ENCODE peak calls at places on chromosomes 7 and 10, in five cellular contexts. J, S, O, V and A are unnamed samples.

GRCh38 chr7:22782616-22783232 is 39.9 kb downstream of the TOMM7 start:
- DNase-seq in J (peak; percentile 65), S (no peak), O (peak; percentile 44), V (peak; percentile 82), A (peak; percentile 73)

GRCh38 chr7:128911441-128912031 is 1.0 kb upstream of the KCP start:
- DNase-seq in J (no peak), S (no peak), O (no peak), V (no peak), A (peak; percentile 41)

GRCh38 chr7:45701701-45702460 is 127.7 kb downstream of the ADCY1 start:
- DNase-seq in J (no peak), S (no peak), O (no peak), V (no peak), A (no peak)

GRCh38 chr7:44607141-44608068 is 978 bp downstream of the OGDH start:
- DNase-seq in J (no peak), S (no peak), O (no peak), V (no peak), A (peak; percentile 33)

GRCh38 chr7:38660427-38661099 is 29.4 kb upstream of the AMPH start:
- DNase-seq in J (peak; percentile 54), S (no peak), O (peak; percentile 29), V (peak; percentile 19), A (peak; percentile 73)

GRCh38 chr7:55536619-55537457 is 35.5 kb downstream of the VOPP1 start:
- DNase-seq in J (no peak), S (no peak), O (no peak), V (no peak), A (no peak)

GRCh38 chr10:61929555-61929954 is 28.1 kb downstream of the ARID5B start:
- DNase-seq in J (no peak), S (no peak), O (no peak), V (no peak), A (no peak)

GRCh38 chr10:635088-635861 is 54.2 kb downstream of the DIP2C start:
- DNase-seq in J (no peak), S (no peak), O (no peak), V (no peak), A (peak; percentile 18)

GRCh38 chr7:70456729-70457128 is 675.2 kb upstream of the GALNT17 start:
- DNase-seq in J (no peak), S (no peak), O (no peak), V (no peak), A (no peak)

GRCh38 chr10:43199684-43200537 is 61.7 kb downstream of the CSGALNACT2 start:
- DNase-seq in J (no peak), S (no peak), O (no peak), V (no peak), A (no peak)

GRCh38 chr7:128829391-128830166 is 627 bp upstream of the FLNC start:
- DNase-seq in J (no peak), S (no peak), O (no peak), V (peak; percentile 59), A (peak; percentile 51)

GRCh38 chr10:52566471-52567246 is 205.9 kb downstream of the MBL2 start:
- DNase-seq in J (peak; percentile 65), S (no peak), O (peak; percentile 16), V (no peak), A (peak; percentile 16)

GRCh38 chr7:155811560-155811894 is 736 bp downstream of the SHH start:
- DNase-seq in J (no peak), S (no peak), O (no peak), V (no peak), A (no peak)
- H3K4me3 ChIP-seq in J (peak overlapping the region; percentile 51), S (no peak overlapping the region), O (no peak overlapping the region), V (no peak overlapping the region), A (no peak overlapping the region)

GRCh38 chr10:86329896-86330680 is 36.5 kb downstream of the GRID1 start:
- DNase-seq in J (no peak), S (no peak), O (no peak), V (no peak), A (no peak)

GRCh38 chr10:86329093-86329710 is 37.4 kb downstream of the GRID1 start:
- DNase-seq in J (no peak), S (no peak), O (no peak), V (no peak), A (no peak)

GRCh38 chr10:86330778-86331763 is 35.5 kb downstream of the GRID1 start:
- DNase-seq in J (no peak), S (no peak), O (no peak), V (no peak), A (no peak)

GRCh38 chr10:86325158-86325557 is 41.4 kb downstream of the GRID1 start:
- DNase-seq in J (no peak), S (no peak), O (no peak), V (no peak), A (no peak)

GRCh38 chr10:86327954-86328705 is 38.5 kb downstream of the GRID1 start:
- DNase-seq in J (no peak), S (no peak), O (no peak), V (no peak), A (no peak)
- TF ChIP-seq MAX in J (no peak), S (no peak), O (no peak), V (no peak), A (no peak)

DNA sequence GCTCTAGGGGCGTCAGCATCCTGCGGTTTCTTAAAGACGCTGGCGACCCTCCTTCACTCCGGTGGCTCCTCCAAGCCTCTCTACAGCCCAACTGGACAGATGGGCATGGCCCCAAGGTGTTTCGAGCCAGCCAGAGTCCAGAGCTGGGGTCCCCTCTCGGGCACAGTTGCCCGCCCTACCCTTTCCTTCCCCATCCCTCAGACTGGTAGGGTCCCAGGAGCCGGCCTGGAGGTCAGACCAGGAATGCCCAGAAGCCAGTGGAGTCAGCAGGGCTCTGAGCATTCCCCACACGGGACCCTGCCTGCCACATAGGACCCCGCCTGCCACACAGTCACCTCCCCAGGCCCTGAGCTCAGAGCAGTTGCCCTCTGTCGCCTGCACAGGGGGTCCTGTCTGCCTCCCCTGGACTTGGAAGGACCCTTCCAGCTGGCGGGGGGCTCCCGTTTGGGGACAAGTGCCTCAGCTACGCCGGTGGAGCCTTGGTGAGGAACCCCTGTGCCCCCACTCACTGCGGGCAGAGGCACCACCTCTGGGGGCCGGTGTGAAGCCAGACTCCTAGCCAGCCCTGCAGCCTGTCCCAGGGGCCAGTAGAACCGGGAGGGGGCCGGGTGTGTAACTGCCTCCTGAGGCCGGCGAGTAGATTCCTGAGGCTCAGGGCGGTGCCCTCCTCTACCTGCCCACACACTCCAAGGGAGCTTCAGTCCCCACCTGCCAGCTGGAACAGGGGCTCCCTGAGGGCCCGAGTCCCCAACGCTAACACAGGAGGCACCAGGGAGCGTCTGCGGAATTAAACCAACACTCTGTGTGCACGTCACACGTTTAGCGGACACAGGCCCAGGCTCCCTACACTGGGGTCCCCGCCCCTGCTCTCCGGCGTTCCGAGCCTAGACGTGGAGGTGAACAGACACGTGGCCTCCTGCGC is 19.4 kb upstream of the PDGFA start:
- DNase-seq in J (no peak), S (no peak), O (peak; percentile 74), V (no peak), A (no peak)
- TF ChIP-seq MYC in J (no peak), S (no peak), O (peak; percentile 56), V (no peak), A (no peak)

DNA sequence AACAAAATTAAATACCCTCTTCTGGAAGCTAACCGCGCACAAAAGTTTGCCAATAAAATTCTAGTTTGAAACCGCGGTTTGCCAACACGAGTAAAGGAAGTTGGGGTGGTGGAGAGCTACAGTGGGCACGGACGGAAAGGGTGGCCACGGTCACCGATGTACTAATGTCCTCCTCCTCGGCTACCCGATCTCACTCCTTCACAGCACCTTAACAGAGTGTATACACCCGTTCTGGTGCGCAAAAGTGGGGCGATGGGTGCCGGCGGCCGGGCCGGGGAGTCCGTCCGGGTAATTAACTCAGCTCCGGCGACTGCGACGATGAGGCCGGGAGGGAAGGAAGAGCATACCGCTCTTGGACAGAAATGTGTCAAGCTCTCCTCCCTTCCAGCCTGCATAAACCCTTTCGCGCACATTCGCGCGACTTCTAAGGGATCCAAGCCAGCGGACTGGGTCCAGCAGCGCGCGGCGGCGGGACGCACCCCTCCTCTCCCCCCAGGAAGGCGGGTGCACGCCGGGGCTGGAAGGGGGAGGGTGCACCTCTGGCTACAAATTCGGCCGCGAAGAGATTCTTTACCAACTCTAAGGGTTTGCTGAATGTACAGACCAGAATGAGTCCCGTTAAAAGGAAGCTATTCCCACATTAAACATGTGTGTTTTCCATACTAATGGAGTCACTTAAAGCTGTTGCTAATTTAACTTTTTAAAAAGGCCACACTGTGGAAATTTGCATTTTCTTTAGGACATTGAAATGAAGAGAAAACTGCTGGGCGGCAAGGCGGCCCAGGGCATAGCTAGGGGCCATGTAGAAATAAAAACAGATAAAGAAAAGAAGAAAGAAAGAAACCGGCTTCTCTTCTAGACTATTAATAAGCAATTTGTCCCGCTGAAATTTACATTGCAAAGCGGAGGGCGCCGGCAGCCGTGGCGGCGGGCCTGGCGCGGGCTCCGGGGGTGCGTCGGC is 6.6 kb upstream of the EBF3 start:
- DNase-seq in J (no peak), S (no peak), O (no peak), V (no peak), A (peak; percentile 82)
- H3K4me3 ChIP-seq in J (peak overlapping the region; percentile 50), S (no peak overlapping the region), O (no peak overlapping the region), V (no peak overlapping the region), A (peak overlapping the region; percentile 54)